ENCODE peak calls at places on chromosomes 11 and 22, in eight cellular contexts. P is BJ, Q is NCI-H1092 treated with DMSO at 0.1 percent for 48 hours, X is EH, M is GM04503, T is astrocyte of the spinal cord, Z is T-helper 1 cell, Y is H54. F is an unnamed sample.
A peak's percentile ranks its signal among the peaks of the same experiment; 100 is the strongest.

GRCh38 chr11:33953289-33953688 is 61.4 kb upstream of the LMO2 start:
- DNase-seq in M (no peak), Y (no peak), Q (no peak), Z (no peak), T (no peak), P (no peak), X (no peak), F (no peak)

GRCh38 chr22:19174106-19175025 is 4.2 kb downstream of the SLC25A1 start:
- DNase-seq in M (peak; percentile 79), Q (no peak), P (no peak), X (peak; percentile 76), T (peak; percentile 39), Y (peak; percentile 72), Z (no peak), F (peak; percentile 96)

GRCh38 chr11:74276581-74276980 is 34.9 kb downstream of the P4HA3 start:
- DNase-seq in T (peak; percentile 40), X (peak; percentile 84), Y (no peak), M (no peak), Z (no peak), Q (no peak), P (peak; percentile 38), F (no peak)

GRCh38 chr22:41526802-41527799 is 17.2 kb downstream of the POLR3H start:
- DNase-seq in X (peak; percentile 42), M (no peak), Y (no peak), Z (peak; percentile 64), Q (no peak), T (no peak), P (no peak), F (peak; percentile 98)

GRCh38 chr11:13362596-13363109 is 85.1 kb downstream of the BMAL1 start:
- DNase-seq in T (no peak), Z (no peak), Q (no peak), M (no peak), P (no peak), X (no peak), Y (no peak), F (no peak)

GRCh38 chr11:13009476-13009920 is 382 bp downstream of the RASSF10 start:
- DNase-seq in Z (no peak), P (no peak), X (peak; percentile 4), T (peak; percentile 25), Y (no peak), Q (peak; percentile 75), M (no peak), F (peak; percentile 64)

GRCh38 chr11:132992838-132993680 is 539.2 kb downstream of the OPCML start:
- DNase-seq in Q (peak; percentile 75), M (no peak), T (peak; percentile 8), Z (no peak), P (no peak), X (peak; percentile 35), Y (no peak), F (no peak)

GRCh38 chr11:13405220-13405619 is 57.8 kb downstream of the BTBD10 start:
- DNase-seq in Z (no peak), X (no peak), M (no peak), Y (no peak), P (no peak), T (no peak), Q (no peak), F (no peak)

GRCh38 chr11:10114593-10115404 is 179.2 kb downstream of the SBF2 start:
- DNase-seq in M (no peak), Y (no peak), X (peak; percentile 72), Z (no peak), T (peak; percentile 27), P (no peak), Q (no peak), F (no peak)

GRCh38 chr22:33487041-33487716 is 429.0 kb upstream of the SYN3 start:
- DNase-seq in Z (no peak), Y (no peak), T (no peak), X (no peak), P (no peak), Q (no peak), M (no peak), F (no peak)

GRCh38 chr11:93197383-93198220 is at the start of gene SLC36A4:
- DNase-seq in M (peak; percentile 79), X (peak; percentile 96), Y (peak; percentile 51), Q (peak; percentile 94), T (peak; percentile 96), P (peak; percentile 69), Z (peak; percentile 77), F (peak; percentile 92)

GRCh38 chr22:19795617-19796008 is 35.0 kb downstream of the TBX1 start:
- DNase-seq in T (peak; percentile 42), M (no peak), X (peak; percentile 56), Y (no peak), Z (no peak), P (no peak), Q (no peak), F (peak; percentile 92)

GRCh38 chr11:121464352-121464946 is 11.7 kb upstream of the SORL1-AS1 start:
- DNase-seq in Z (peak; percentile 52), X (peak; percentile 94), Q (no peak), T (peak; percentile 88), Y (peak; percentile 56), P (peak; percentile 67), M (peak; percentile 69), F (peak; percentile 84)

GRCh38 chr11:14112721-14113120 is 150.2 kb downstream of the SPON1 start:
- DNase-seq in Z (no peak), T (no peak), X (no peak), Q (no peak), M (no peak), Y (no peak), P (no peak), F (no peak)

GRCh38 chr22:50548046-50548912 is 2.6 kb downstream of the KLHDC7B start:
- DNase-seq in P (no peak), Y (no peak), Q (no peak), T (no peak), X (no peak), M (no peak), Z (peak; percentile 57), F (peak; percentile 91)

GRCh38 chr11:28666632-28667031 is 558.4 kb downstream of the METTL15 start:
- DNase-seq in Q (no peak), Z (no peak), X (peak; percentile 78), P (peak; percentile 74), T (peak; percentile 60), Y (no peak), M (peak; percentile 14), F (no peak)

GRCh38 chr11:80970016-80970516 is 1529.2 kb upstream of the TENM4 start:
- DNase-seq in T (no peak), M (peak; percentile 16), P (no peak), X (no peak), Q (no peak), Y (no peak), Z (no peak), F (no peak)